ENCODE peak calls at places on chromosome 15, in nine cellular contexts. U, H, Y, X, L, O, G, A and W are unnamed samples.

GRCh38 chr15:83378921-83379561 is 68.1 kb upstream of the SH3GL3 start:
- DNase-seq in A (peak; percentile 58), G (no peak), U (no peak), X (no peak), O (no peak), H (no peak), Y (no peak), L (no peak), W (no peak)

GRCh38 chr15:89122532-89123525 is 34.6 kb downstream of the ABHD2 start:
- DNase-seq in A (no peak), X (no peak), G (no peak), H (no peak), Y (no peak), L (no peak), O (no peak), U (peak; percentile 23), W (no peak)

GRCh38 chr15:100810831-100811230 is 68.8 kb upstream of the ALDH1A3 start:
- DNase-seq in X (no peak), L (no peak), G (no peak), Y (no peak), O (no peak), H (no peak), U (no peak), A (no peak), W (no peak)

GRCh38 chr15:84863480-84864428 is 20.7 kb upstream of the SLC28A1 start:
- DNase-seq in G (no peak), Y (no peak), L (no peak), X (no peak), U (no peak), H (no peak), A (no peak), O (no peak), W (no peak)

GRCh38 chr15:77874071-77874470 is 203.4 kb downstream of the TBC1D2B start:
- DNase-seq in H (no peak), O (no peak), G (no peak), X (no peak), L (no peak), Y (no peak), U (no peak), A (no peak), W (no peak)

GRCh38 chr15:39580630-39581500 is at the start of gene THBS1:
- DNase-seq in X (no peak), Y (no peak), H (no peak), G (no peak), O (no peak), L (peak; percentile 86), U (no peak), A (peak; percentile 98), W (no peak)

GRCh38 chr15:42091753-42092665 is 2.4 kb downstream of the PLA2G4D start:
- DNase-seq in U (no peak), X (no peak), L (no peak), A (peak; percentile 58), G (no peak), O (no peak), H (no peak), Y (no peak), W (no peak)

GRCh38 chr15:42427429-42428223 is 63.3 kb downstream of the ZNF106 start:
- DNase-seq in U (no peak), O (no peak), Y (no peak), L (no peak), A (no peak), G (no peak), H (no peak), X (no peak), W (no peak)

GRCh38 chr15:89030311-89030710 is 57.9 kb upstream of the ABHD2 start:
- DNase-seq in G (no peak), X (no peak), U (no peak), L (no peak), H (no peak), O (no peak), A (no peak), Y (no peak), W (no peak)

GRCh38 chr15:29424118-29424517 is 154.5 kb upstream of the NSMCE3 start:
- DNase-seq in O (no peak), G (no peak), Y (no peak), H (no peak), X (no peak), L (no peak), U (no peak), A (no peak), W (no peak)

GRCh38 chr15:69467636-69468035 is 15.0 kb downstream of the RPLP1 start:
- DNase-seq in G (peak; percentile 22), U (peak; percentile 21), Y (no peak), O (no peak), A (peak; percentile 76), H (no peak), X (peak; percentile 36), L (no peak), W (no peak)

GRCh38 chr15:49490963-49491362 is 67.9 kb downstream of the FGF7 start:
- DNase-seq in A (no peak), G (no peak), U (no peak), X (no peak), Y (no peak), L (no peak), O (no peak), H (no peak), W (no peak)

GRCh38 chr15:90609254-90610185 is 79.8 kb downstream of the CRTC3 start:
- DNase-seq in G (no peak), O (no peak), A (peak; percentile 79), L (no peak), H (no peak), Y (no peak), X (no peak), U (no peak), W (no peak)

GRCh38 chr15:52678036-52678467 is 1.1 kb downstream of the ATOSA start:
- DNase-seq in H (peak; percentile 29), G (no peak), Y (peak; percentile 27), A (peak; percentile 76), O (peak; percentile 40), U (peak; percentile 60), L (no peak), X (peak; percentile 29), W (peak; percentile 50)

GRCh38 chr15:92393994-92394326 is 279 bp downstream of the ST8SIA2 start:
- DNase-seq in U (no peak), A (no peak), O (no peak), X (no peak), H (no peak), L (no peak), Y (no peak), G (no peak), W (no peak)

GRCh38 chr15:85581495-85581894 is 201.1 kb downstream of the AKAP13 start:
- DNase-seq in U (no peak), Y (no peak), H (no peak), L (no peak), G (no peak), O (no peak), A (no peak), X (no peak), W (no peak)

GRCh38 chr15:90686435-90687218 is 30.5 kb upstream of the BLM start:
- DNase-seq in H (no peak), A (no peak), L (no peak), X (no peak), U (no peak), G (no peak), O (peak; percentile 57), Y (no peak), W (no peak)